ENCODE peak calls at places on chromosomes 16 and 17, in five cellular contexts. R, V, H, I and Y are unnamed samples. For H3K4me1, the result is how much of the 10 kb centered on the place peaks cover.

GRCh38 chr16:77213542-77214108 is 14.4 kb downstream of the SYCE1L start:
- DNase-seq in R (no peak), V (no peak), H (peak), I (no peak), Y (no peak)

GRCh38 chr16:14181371-14182050 is 110.4 kb downstream of the MRTFB start:
- DNase-seq in R (no peak), V (no peak), H (peak), I (no peak), Y (no peak)

GRCh38 chr17:46847204-46848191 is 3.9 kb upstream of the WNT9B start:
- DNase-seq in R (no peak), V (no peak), H (no peak), I (peak), Y (no peak)

GRCh38 chr16:81647527-81647926 is 131.6 kb upstream of the PLCG2 start:
- DNase-seq in R (no peak), V (no peak), H (peak), I (no peak), Y (no peak)

GRCh38 chr17:14737984-14738651 is 437.2 kb downstream of the HS3ST3B1 start:
- DNase-seq in R (no peak), V (peak), H (peak), I (no peak), Y (no peak)

GRCh38 chr16:2468725-2469398 is 2.2 kb upstream of the NTN3 start:
- DNase-seq in R (no peak), V (peak), H (peak), I (no peak), Y (peak)

GRCh38 chr17:49297141-49297540 is 64.9 kb downstream of the ZNF652 start:
- DNase-seq in R (no peak), V (no peak), H (no peak), I (no peak), Y (no peak)

GRCh38 chr16:66409156-66409555 is 17.9 kb upstream of the BEAN1 start:
- DNase-seq in R (no peak), V (no peak), H (no peak), I (no peak), Y (no peak)

GRCh38 chr16:30927789-30928378 is 4.5 kb downstream of the FBXL19 start:
- DNase-seq in R (no peak), V (peak), H (peak), I (peak), Y (peak)

GRCh38 chr17:20263595-20263994 is 203.7 kb downstream of the LGALS9B start:
- DNase-seq in R (no peak), V (no peak), H (no peak), I (no peak), Y (no peak)

GRCh38 chr16:22424161-22424937 is 49.9 kb upstream of the CDR2 start:
- DNase-seq in R (no peak), V (peak), H (no peak), I (peak), Y (peak)

GRCh38 chr16:66538910-66539309 is 11.0 kb downstream of the TK2 start:
- DNase-seq in R (no peak), V (no peak), H (no peak), I (no peak), Y (no peak)

GRCh38 chr16:70703041-70703834 is 17.4 kb upstream of the MTSS2 start:
- DNase-seq in R (no peak), V (no peak), H (peak), I (no peak), Y (peak)

GRCh38 chr17:7130626-7131467 is 16.2 kb upstream of the ASGR2 start:
- DNase-seq in R (no peak), V (no peak), H (no peak), I (no peak), Y (no peak)

GRCh38 chr16:762049-762513 is 1.5 kb downstream of the MSLN start:
- DNase-seq in R (no peak), V (no peak), H (no peak), I (no peak), Y (peak)

GRCh38 chr16:74842413-74842812 is 67.8 kb upstream of the FA2H start:
- DNase-seq in R (no peak), V (no peak), H (no peak), I (no peak), Y (no peak)

GRCh38 chr16:68700120-68700519 is 37.0 kb upstream of the CDH1 start:
- DNase-seq in R (no peak), V (no peak), H (no peak), I (no peak), Y (no peak)

GRCh38 chr17:1056761-1057160 is 59.8 kb downstream of the TIMM22 start:
- DNase-seq in R (no peak), V (no peak), H (no peak), I (peak), Y (no peak)
- H3K4me3 ChIP-seq in R (no peak), V (no peak), H (no peak), I (no peak), Y (no peak)

GRCh38 chr16:89442588-89442987 is 47.8 kb downstream of the ANKRD11 start:
- DNase-seq in R (no peak), V (no peak), H (no peak), I (no peak), Y (no peak)
- H3K4me1 ChIP-seq in R (half or more), V (half or more), H (half or more), I (half or more), Y (under half)

GRCh38 chr17:77857613-77858012 is 100.9 kb upstream of the TNRC6C start:
- DNase-seq in R (no peak), V (no peak), H (no peak), I (no peak), Y (no peak)
- H3K4me3 ChIP-seq in R (no peak), V (no peak), H (no peak), I (no peak), Y (no peak)

GRCh38 chr17:29562615-29563014 is 4.2 kb downstream of the ABHD15 start:
- DNase-seq in R (no peak), V (peak), H (no peak), I (no peak), Y (no peak)
- H3K4me1 ChIP-seq in R (under half), V (under half), H (under half), I (under half), Y (under half)

DNA sequence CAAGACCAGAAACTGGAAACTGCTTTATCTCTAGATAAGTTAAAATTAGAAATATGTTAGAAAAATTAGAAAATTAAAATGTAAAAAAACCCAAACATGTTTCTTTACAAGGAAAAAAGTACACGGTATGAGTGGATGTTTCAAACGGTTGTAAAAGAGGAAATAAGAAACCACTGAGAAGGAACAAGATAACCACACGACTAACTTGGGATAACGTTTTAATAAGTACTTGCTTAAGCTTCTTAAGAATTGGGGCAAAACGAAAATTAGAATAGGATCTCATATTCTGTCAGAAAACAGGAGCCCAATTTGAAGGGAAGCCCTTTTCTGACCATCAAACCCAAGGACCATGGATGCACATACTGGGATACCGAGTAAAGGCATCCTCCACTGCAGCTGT is 31.0 kb downstream of the MBTPS1 start:
- DNase-seq in R (no peak), V (no peak), H (no peak), I (no peak), Y (no peak)
- H3K4me3 ChIP-seq in R (no peak), V (no peak), H (no peak), I (no peak), Y (no peak)

DNA sequence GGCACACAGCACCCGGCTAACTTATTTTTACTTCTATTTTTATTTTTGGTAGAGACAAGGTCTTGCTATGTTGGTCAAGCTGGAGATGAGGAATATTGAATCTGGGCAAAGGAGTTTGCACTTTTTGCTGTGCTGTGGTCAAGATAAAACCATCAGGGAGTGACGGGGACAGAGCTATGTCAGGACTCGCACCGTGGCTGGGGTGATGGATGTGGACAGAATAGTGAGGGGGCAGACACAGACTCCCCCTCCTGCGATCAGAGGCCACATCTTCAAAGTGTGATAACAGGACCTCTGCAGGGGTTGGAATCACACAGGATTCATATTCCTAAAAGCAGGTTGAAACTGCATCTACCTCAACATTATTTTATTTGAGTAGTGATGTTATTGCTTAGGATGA is 25.6 kb downstream of the IL21R start:
- DNase-seq in R (no peak), V (no peak), H (no peak), I (no peak), Y (no peak)
- H3K4me1 ChIP-seq in R (under half), V (under half), H (under half), I (under half), Y (under half)

GRCh38 chr17:43528319-43528987 is 17.7 kb downstream of the ETV4 start:
- DNase-seq in R (no peak), V (peak), H (no peak), I (peak), Y (peak)

GRCh38 chr17:43528988-43529814 is 16.9 kb downstream of the ETV4 start:
- DNase-seq in R (no peak), V (peak), H (no peak), I (no peak), Y (no peak)

GRCh38 chr17:43531082-43531378 is 15.1 kb downstream of the ETV4 start:
- DNase-seq in R (no peak), V (no peak), H (no peak), I (no peak), Y (no peak)

GRCh38 chr17:43530303-43531081 is 15.6 kb downstream of the ETV4 start:
- DNase-seq in R (no peak), V (peak), H (no peak), I (peak), Y (peak)

DNA sequence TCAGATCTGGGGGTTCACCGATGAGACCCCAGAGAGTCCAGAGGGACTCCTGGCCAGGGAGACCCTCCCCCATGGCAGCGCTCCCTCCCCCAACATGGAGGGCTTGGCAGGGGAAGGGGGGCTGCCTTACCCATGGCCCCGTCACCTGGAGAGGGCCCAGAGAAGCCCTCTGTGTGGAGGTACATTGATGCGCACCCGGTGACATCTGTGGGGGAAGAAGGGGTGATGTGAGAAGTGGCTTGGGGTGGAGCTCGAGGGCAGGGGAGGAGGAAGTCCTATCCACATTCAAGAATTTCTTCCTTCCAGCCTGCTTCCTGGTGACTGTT is 16.2 kb downstream of the ETV4 start:
- DNase-seq in R (no peak), V (peak), H (no peak), I (no peak), Y (peak)
- H3K4me3 ChIP-seq in R (no peak), V (peak), H (no peak), I (no peak), Y (no peak)

DNA sequence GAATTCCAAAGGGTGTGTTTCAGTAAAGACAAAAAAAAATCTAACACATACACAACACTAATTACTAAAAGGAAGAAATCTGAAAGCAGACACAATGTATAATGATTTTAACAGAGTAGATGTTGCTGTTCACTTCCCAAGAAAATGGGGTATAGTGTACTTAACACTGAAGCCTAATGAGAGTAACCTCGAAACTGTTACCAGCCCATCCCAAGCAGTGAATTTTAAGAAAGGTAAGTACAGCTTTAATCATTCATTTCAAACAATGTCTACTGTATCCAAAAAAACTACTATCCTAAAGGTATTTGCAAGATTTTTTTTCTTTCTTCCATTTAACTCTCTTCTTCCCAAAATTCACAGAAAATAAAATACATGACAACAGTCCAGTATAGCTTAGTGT is 8.3 kb downstream of the GRB2 start:
- DNase-seq in R (no peak), V (no peak), H (no peak), I (no peak), Y (no peak)
- H3K4me1 ChIP-seq in R (half or more), V (under half), H (under half), I (under half), Y (under half)

GRCh38 chr16:85104821-85105391 is 7.4 kb downstream of the CIBAR2 start:
- DNase-seq in R (peak), V (no peak), H (no peak), I (no peak), Y (no peak)
- H3K4me3 ChIP-seq in R (no peak), V (no peak), H (no peak), I (no peak), Y (no peak)

GRCh38 chr17:18261146-18261515 is 669 bp downstream of the MIEF2 start:
- DNase-seq in R (no peak), V (no peak), H (peak), I (peak), Y (peak)
- H3K4me1 ChIP-seq in R (half or more), V (half or more), H (under half), I (under half), Y (under half)